ENCODE peak calls at places on chromosomes 1 and 21, in seven cellular contexts. P is right lobe of liver, T is heart right ventricle, S is upper lobe of right lung, B is lung, L is A549, A is neural progenitor cell. D is an unnamed sample.
A peak's percentile ranks its signal among the peaks of the same experiment; 100 is the strongest.

GRCh38 chr1:54417123-54417522 is 10.9 kb upstream of the SSBP3 start:
- DNase-seq in P (no peak), T (no peak), S (no peak), B (no peak), L (no peak), A (no peak), D (no peak)

GRCh38 chr1:48223372-48224081 is 1.0 kb downstream of the SLC5A9 start:
- DNase-seq in P (peak; percentile 60), T (no peak), S (no peak), B (no peak), L (no peak), A (no peak), D (no peak)

GRCh38 chr1:177620636-177621190 is 349.1 kb downstream of the SEC16B start:
- DNase-seq in P (no peak), T (no peak), S (no peak), B (no peak), L (no peak), A (no peak), D (no peak)

GRCh38 chr1:210400043-210400840 is 71.5 kb downstream of the HHAT start:
- DNase-seq in P (peak; percentile 62), T (peak; percentile 52), S (peak; percentile 53), B (peak; percentile 41), L (peak; percentile 88), A (peak; percentile 74), D (no peak)

GRCh38 chr21:44078411-44078981 is 28.7 kb upstream of the PWP2 start:
- DNase-seq in P (no peak), T (no peak), S (no peak), B (no peak), L (no peak), A (no peak), D (no peak)

GRCh38 chr1:63463248-63463647 is 59.8 kb downstream of the ITGB3BP start:
- DNase-seq in P (no peak), T (no peak), S (no peak), B (no peak), L (no peak), A (no peak), D (no peak)

GRCh38 chr21:33402011-33402979 is 918 bp upstream of the IFNGR2 start:
- DNase-seq in P (peak; percentile 68), T (peak; percentile 65), S (peak; percentile 87), B (peak; percentile 63), L (peak; percentile 43), A (peak; percentile 59), D (peak; percentile 19)

GRCh38 chr1:209803568-209803967 is 2.4 kb downstream of the IRF6 start:
- DNase-seq in P (no peak), T (no peak), S (no peak), B (no peak), L (no peak), A (no peak), D (no peak)

GRCh38 chr1:168509875-168510594 is 33.8 kb downstream of the XCL2 start:
- DNase-seq in P (no peak), T (no peak), S (no peak), B (no peak), L (no peak), A (no peak), D (no peak)

GRCh38 chr1:231196728-231197127 is 34.9 kb downstream of the TRIM67 start:
- DNase-seq in P (no peak), T (no peak), S (no peak), B (no peak), L (no peak), A (no peak), D (no peak)

GRCh38 chr1:24568475-24568874 is 12.6 kb downstream of the NCMAP start:
- DNase-seq in P (no peak), T (no peak), S (no peak), B (no peak), L (no peak), A (no peak), D (peak; percentile 18)

GRCh38 chr1:168084396-168085231 is 52.1 kb downstream of the GPR161 start:
- DNase-seq in P (no peak), T (peak; percentile 39), S (peak; percentile 78), B (peak; percentile 49), L (peak; percentile 60), A (peak; percentile 75), D (peak; percentile 81)

DNA sequence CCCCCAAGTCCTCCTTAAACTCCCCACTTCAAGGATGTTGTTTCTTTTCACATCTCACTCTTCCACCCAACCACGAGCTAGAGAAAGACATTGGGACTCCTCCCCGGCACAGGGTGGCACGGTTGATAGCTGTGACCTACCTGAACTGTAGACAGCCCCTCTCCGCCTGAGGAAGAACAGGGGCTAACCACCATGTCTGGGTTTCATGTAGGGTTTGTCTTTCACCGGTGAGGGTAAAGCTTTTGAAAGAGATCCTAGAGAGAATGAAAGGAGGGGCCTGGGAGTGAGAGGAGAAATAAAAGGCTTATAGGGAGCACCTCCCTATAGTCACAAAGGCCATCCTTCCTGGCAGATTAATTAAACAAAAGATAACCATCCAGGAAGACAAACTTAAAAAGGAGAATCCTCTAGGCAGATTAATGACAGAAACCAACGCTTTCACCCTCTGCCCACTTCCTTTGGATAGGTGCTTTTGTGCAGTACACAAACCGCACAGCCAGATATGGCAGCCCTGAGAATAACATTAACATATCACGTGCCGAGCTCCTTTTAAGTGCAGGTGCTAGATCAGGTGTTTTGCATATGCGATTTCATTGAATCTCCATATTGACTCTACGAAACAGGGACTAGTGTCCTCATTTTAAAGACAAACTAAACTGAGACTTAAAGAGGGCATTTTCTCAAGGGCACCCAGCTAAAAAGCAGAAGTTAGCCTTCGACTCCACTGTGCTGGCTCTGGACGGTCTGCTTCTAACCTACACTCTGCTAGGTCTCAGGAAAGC is 178.0 kb upstream of the RUNX1 start:
- DNase-seq in P (no peak), T (no peak), S (no peak), B (no peak), L (no peak), A (no peak), D (no peak)
- H3K4me1 ChIP-seq in P (peaks cover 20% of the 10 kb centered on the region), T (no peaks in the 10 kb centered on the region), S (peaks cover 8% of the 10 kb centered on the region), B (peaks cover 1% of the 10 kb centered on the region), L (peaks cover 3% of the 10 kb centered on the region), A (peaks cover 22% of the 10 kb centered on the region), D (no peaks in the 10 kb centered on the region)

GRCh38 chr1:43293171-43293570 is 7.6 kb upstream of the TIE1 start:
- DNase-seq in P (no peak), T (no peak), S (no peak), B (no peak), L (no peak), A (no peak), D (no peak)
- H3K27ac ChIP-seq in P (no peak overlapping the region), T (peak overlapping the region; percentile 86), S (no peak overlapping the region), B (no peak overlapping the region), L (no peak overlapping the region), A (no peak overlapping the region), D (no peak overlapping the region)

DNA sequence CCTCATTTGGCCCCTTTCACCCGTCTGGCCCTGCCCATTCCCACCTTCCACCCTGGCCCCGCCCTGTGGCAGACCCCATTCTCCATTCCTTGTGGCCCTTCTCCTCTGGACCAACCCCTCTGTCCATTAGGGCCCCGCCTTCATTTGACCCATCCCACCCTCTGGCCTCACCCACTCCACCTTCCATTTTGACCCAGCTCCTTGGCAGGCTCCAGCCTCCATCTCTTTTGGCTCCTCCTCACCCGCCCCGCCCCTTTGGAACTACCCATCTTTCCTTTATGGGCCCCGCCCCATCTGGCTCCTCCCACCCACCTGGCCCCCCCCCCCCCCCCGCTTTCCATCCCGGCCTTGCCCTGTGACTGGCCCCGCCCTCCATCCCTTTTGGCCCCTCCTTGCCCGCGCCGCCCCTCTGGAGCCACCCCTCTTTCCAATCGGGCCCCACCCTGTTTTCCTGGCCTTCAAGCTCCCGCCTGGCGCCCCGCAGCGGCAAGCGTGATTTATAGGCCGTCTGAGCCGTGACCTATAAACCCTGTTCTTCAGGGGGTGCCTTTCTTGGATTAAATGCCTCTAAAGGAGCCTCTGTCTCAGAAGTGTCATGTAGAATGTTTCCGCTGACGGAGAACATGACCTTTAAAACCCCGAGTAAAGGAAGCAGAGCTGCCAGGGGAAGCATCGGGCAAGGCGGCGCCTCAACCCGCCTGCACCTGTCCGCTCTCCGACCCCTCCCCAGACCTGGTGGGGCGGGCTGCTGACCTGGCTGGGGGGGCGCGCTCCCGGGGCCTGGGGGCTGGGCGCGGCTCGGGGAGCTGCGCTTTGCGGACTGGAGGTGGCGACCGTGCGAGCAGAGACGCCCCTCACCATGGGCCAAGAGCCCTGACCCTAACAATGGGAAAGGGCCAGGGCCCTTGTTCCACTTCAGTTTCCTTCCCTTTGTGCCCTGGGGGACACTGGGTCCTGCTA is 178.0 kb downstream of the CAMTA1 start:
- DNase-seq in P (no peak), T (peak; percentile 76), S (no peak), B (peak; percentile 51), L (peak; percentile 86), A (peak; percentile 99), D (peak; percentile 67)
- TF ChIP-seq CTCF in P (no peak), T (no peak), S (no peak), B (no peak), L (peak; percentile 35), A (peak; percentile 24), D (no peak)

DNA sequence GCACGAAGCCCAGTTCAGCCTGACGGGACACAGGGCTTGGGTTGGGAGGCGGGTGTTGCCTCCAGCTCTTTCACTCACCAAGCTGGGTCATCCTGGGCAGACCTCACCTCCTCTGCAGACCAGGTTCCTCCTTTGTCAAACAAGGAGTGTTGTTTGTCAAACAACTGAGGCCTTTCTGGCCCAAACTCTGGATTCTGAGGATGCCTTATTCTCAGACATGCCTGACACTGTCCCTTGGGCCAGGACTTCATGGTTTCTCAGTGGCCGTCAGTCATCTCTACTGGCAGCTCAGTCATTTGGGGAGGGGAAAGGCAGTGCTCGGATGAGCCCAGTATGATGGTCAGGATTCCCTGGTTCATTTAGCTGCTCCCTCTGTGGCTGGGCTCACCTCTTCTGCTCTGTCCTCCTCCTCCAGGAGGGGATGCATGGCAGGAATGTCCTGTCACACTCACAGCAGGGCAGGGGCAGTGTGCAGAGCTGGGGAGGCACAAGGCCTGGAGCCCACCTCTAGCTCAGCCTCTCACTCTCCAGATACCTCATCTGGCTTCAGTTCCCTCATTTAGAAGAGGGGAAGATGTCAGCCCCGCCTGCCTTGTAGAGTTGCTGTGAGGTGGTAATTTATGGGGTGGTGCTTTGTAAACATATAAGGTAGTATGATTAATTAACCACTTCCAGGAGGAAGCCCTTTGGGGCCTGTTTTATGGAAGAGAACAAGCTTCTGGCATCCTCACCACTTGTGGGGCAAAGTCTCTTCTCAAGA is 20.7 kb downstream of the SLC2A1 start:
- DNase-seq in P (no peak), T (no peak), S (peak; percentile 52), B (no peak), L (no peak), A (no peak), D (peak; percentile 27)
- H3K4me1 ChIP-seq in P (peaks cover 13% of the 10 kb centered on the region), T (peaks cover 18% of the 10 kb centered on the region), S (peaks cover 77% of the 10 kb centered on the region), B (peaks cover 54% of the 10 kb centered on the region), L (peaks cover 100% of the 10 kb centered on the region), A (peaks cover 12% of the 10 kb centered on the region), D (peaks cover 17% of the 10 kb centered on the region)

DNA sequence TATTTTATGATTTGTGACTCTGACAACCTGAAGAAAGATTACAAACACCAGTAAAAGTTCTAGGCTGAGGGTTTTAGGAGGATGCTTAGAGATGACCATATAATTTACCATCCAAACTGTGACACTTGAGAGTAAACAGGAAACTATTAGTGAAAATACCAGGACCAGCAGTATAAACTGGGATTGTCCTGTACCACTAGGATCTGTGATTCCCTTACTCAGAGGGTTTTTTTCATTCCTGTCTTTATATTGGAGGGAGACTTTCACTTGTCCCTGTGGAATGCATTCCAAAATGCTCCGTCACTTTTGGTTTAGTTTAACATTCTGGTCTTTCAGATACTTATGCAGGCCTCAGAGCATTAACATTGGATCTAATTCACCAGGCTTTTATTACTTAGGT is 482.9 kb downstream of the PTBP2 start:
- DNase-seq in P (no peak), T (no peak), S (no peak), B (no peak), L (no peak), A (peak; percentile 2), D (no peak)
- H3K27ac ChIP-seq in P (no peak overlapping the region), T (no peak overlapping the region), S (no peak overlapping the region), B (no peak overlapping the region), L (no peak overlapping the region), A (no peak overlapping the region), D (no peak overlapping the region)

GRCh38 chr1:3292051-3292722 is 162.3 kb upstream of the ARHGEF16 start:
- DNase-seq in P (no peak), T (peak; percentile 41), S (peak; percentile 74), B (peak; percentile 36), L (no peak), A (no peak), D (no peak)
- TF ChIP-seq CTCF in P (no peak), T (no peak), S (no peak), B (no peak), L (no peak), A (no peak), D (no peak)

D was measured in pancreas.